ENCODE peak calls at places on chromosomes 7 and 10, in nine cellular contexts. X is astrocyte of the spinal cord, Q is AG04450, M is astrocyte, W is psoas muscle, K is Peyer's patch, C is B cell, E is WTC11, T is glutamatergic neuron. N is an unnamed sample.

GRCh38 chr7:74575083-74575803 is 82.3 kb upstream of the GTF2I start:
- DNase-seq in X (peak; percentile 78), Q (no peak), M (peak; percentile 75), W (no peak), K (peak; percentile 79), C (no peak), E (no peak), T (no peak), N (no peak)

GRCh38 chr10:103859161-103860141 is 4.1 kb upstream of the SH3PXD2A start:
- DNase-seq in X (peak; percentile 81), Q (no peak), M (peak; percentile 40), W (no peak), K (peak; percentile 80), C (no peak), E (peak; percentile 71), T (peak; percentile 59), N (no peak)

GRCh38 chr7:1055084-1055450 is 10.7 kb downstream of the GPR146 start:
- DNase-seq in X (peak; percentile 64), Q (peak; percentile 8), M (no peak), W (peak; percentile 68), K (peak; percentile 76), C (no peak), E (no peak), T (no peak), N (peak; percentile 26)

GRCh38 chr7:157770716-157771320 is 434.0 kb downstream of the DNAJB6 start:
- DNase-seq in X (no peak), Q (no peak), M (no peak), W (no peak), K (no peak), C (no peak), E (no peak), T (no peak), N (no peak)

GRCh38 chr10:95626468-95626867 is 30.0 kb downstream of the ALDH18A1 start:
- DNase-seq in X (no peak), Q (no peak), M (no peak), W (no peak), K (no peak), C (no peak), E (no peak), T (no peak), N (no peak)

GRCh38 chr10:36538945-36539586 is 586.3 kb upstream of the ANKRD30A start:
- DNase-seq in X (peak; percentile 77), Q (no peak), M (peak; percentile 53), W (no peak), K (no peak), C (no peak), E (no peak), T (no peak), N (peak; percentile 14)

GRCh38 chr10:111129348-111129747 is 52.5 kb downstream of the ADRA2A start:
- DNase-seq in X (no peak), Q (no peak), M (no peak), W (peak; percentile 42), K (no peak), C (no peak), E (no peak), T (no peak), N (no peak)

GRCh38 chr7:7969306-7970112 is 913 bp downstream of the GLCCI1 start:
- DNase-seq in X (peak; percentile 46), Q (no peak), M (peak; percentile 42), W (peak; percentile 20), K (peak; percentile 71), C (peak; percentile 69), E (peak; percentile 40), T (peak; percentile 43), N (no peak)

GRCh38 chr10:17123062-17123661 is 6.4 kb downstream of the CUBN start:
- DNase-seq in X (peak; percentile 91), Q (peak; percentile 44), M (peak; percentile 91), W (no peak), K (no peak), C (no peak), E (no peak), T (no peak), N (peak; percentile 83)

GRCh38 chr10:22475857-22476600 is 130.7 kb downstream of the SPAG6 start:
- DNase-seq in X (no peak), Q (no peak), M (no peak), W (peak; percentile 16), K (no peak), C (no peak), E (peak; percentile 51), T (peak; percentile 48), N (peak; percentile 3)

GRCh38 chr7:86908948-86909347 is 150.5 kb downstream of the ELAPOR2 start:
- DNase-seq in X (peak; percentile 5), Q (no peak), M (no peak), W (no peak), K (no peak), C (no peak), E (peak; percentile 15), T (no peak), N (peak; percentile 11)

GRCh38 chr7:119256001-119256400 is 1017.0 kb upstream of the KCND2 start:
- DNase-seq in X (no peak), Q (no peak), M (no peak), W (no peak), K (no peak), C (no peak), E (no peak), T (no peak), N (no peak)

GRCh38 chr7:112211348-112211907 is 4.9 kb downstream of the ZNF277 start:
- DNase-seq in X (no peak), Q (no peak), M (no peak), W (no peak), K (no peak), C (no peak), E (no peak), T (no peak), N (peak; percentile 42)
- TF ChIP-seq CTCF in X (no peak), Q (no peak), M (no peak), W (no peak), K (no peak), C (no peak), E (no peak), T (no peak), N (no peak)

DNA sequence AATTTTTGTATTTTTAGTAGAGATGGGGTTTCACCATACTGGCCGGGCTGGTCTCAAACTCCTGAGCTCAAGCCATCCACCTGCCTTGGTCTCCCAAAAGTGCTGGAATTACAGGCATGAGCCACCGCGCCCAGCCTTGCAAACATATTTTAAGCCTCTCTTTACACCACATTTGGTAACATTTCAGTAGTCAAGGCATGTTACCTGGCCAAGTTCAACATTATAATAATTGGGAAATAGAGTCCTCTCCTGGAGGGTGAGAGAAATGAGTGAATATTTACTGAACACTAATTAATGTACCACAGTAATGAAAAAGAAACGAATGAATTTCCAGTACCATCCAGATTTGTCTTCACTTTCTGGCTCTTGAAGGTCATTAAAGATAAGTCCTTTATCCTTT is 10.0 kb upstream of the CNOT4 start:
- DNase-seq in X (no peak), Q (no peak), M (no peak), W (no peak), K (no peak), C (no peak), E (no peak), T (no peak), N (no peak)
- TF ChIP-seq CTCF in X (no peak), Q (no peak), M (no peak), W (no peak), K (no peak), C (no peak), E (no peak), T (no peak), N (no peak)

DNA sequence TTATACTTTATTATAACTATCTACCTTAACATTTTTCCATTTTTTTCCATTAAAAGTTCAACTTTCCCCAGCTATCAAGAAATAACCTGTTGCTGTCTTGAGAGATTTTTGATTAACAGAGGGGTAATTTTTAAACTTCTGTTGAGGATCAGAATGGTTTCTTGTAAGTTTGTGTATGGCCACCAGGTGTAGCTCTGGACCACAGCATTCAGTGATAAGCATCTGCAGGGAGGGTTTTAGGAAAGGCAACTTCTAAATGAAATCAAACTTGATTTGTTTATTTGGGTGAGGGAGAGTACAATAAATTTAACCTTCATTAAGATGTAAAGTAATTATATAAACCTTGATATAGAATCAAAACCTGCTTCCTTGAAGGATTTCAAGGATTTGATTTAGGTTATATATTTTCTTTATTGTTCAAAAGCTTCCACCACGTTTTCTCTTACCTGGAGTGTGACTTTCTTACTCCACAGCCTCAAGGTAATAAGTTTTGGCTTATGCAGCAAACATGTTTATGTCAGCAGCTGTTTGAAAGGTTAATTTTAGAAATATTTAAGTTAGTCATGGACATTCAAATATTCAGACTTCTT is 153.3 kb downstream of the STK31 start:
- DNase-seq in X (peak; percentile 41), Q (peak; percentile 32), M (peak; percentile 10), W (no peak), K (peak; percentile 51), C (no peak), E (peak; percentile 24), T (no peak), N (peak; percentile 17)
- TF ChIP-seq CTCF in X (peak; percentile 68), Q (peak; percentile 86), M (peak; percentile 69), W (peak; percentile 32), K (no peak), C (peak; percentile 42), E (peak; percentile 48), T (peak; percentile 65), N (peak; percentile 59)

GRCh38 chr10:78436223-78436575 is 402.5 kb downstream of the RPS24 start:
- DNase-seq in X (no peak), Q (no peak), M (no peak), W (no peak), K (no peak), C (no peak), E (no peak), T (no peak), N (no peak)

GRCh38 chr10:78437407-78437768 is 403.7 kb downstream of the RPS24 start:
- DNase-seq in X (no peak), Q (no peak), M (no peak), W (no peak), K (no peak), C (no peak), E (no peak), T (no peak), N (no peak)

GRCh38 chr10:78438907-78439809 is 405.5 kb downstream of the RPS24 start:
- DNase-seq in X (no peak), Q (no peak), M (no peak), W (no peak), K (no peak), C (no peak), E (no peak), T (no peak), N (no peak)

GRCh38 chr10:78436706-78437406 is 403.2 kb downstream of the RPS24 start:
- DNase-seq in X (no peak), Q (no peak), M (no peak), W (no peak), K (no peak), C (no peak), E (no peak), T (no peak), N (no peak)

DNA sequence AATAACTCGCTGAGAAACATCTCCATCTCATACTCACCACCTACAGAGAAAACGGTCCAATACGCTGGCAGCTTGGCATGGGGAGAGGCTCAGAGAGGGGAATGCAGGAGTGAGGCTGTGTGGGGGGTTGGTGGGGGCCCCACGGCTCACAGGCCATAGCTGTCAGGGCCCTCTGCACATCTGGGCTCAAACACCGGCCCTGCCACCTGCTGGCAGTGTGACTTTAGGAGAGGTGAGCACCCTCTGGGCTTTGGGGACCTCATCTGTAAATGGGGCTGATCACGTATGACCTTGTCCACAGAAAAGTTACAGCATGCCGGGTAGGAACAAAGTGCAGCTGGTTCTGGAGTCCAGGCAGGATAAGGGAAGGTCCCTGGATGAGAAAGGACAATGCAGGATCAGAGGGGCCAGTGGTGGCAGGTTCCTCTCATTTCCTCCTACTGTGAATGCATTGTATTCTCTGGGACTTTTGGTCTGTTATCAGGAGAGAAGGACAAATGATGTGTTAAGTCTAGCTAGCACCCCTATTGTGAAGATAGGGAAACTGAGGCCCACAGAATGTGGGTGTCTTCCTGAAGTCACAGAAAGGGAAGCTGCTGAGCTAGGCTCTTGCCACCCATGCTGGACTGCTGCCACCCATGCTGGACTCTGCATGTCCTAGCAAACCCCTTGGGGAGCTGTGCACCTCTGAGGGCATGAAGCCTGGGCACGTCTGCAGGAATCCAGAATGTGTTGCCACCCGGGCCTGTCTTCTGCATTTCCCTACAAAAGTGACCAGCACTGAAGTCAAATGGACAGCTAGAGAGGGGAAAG is 404.6 kb downstream of the RPS24 start:
- DNase-seq in X (no peak), Q (no peak), M (no peak), W (no peak), K (no peak), C (no peak), E (no peak), T (no peak), N (no peak)
- TF ChIP-seq CTCF in X (peak; percentile 6), Q (no peak), M (no peak), W (no peak), K (no peak), C (no peak), E (no peak), T (no peak), N (no peak)

N was measured in foreskin fibroblast.